ENCODE peak calls at places on chromosomes 2 and 18, in seven cellular contexts. V, G, T, S, K, I and X are unnamed samples. For H3K4me1, the result is how much of the 10 kb centered on the place peaks cover.

GRCh38 chr18:12531747-12532146 is 124.0 kb downstream of the PRELID3A start:
- DNase-seq in K (no peak), I (no peak), V (no peak), T (no peak), G (no peak), S (no peak), X (no peak)

GRCh38 chr2:240269380-240269779 is 128.9 kb upstream of the OTOS start:
- DNase-seq in G (no peak), I (no peak), V (peak), S (no peak), T (no peak), K (no peak), X (no peak)

GRCh38 chr18:3458952-3459853 is 9.2 kb downstream of the TGIF1 start:
- DNase-seq in V (no peak), I (no peak), G (no peak), K (peak), T (peak), S (peak), X (no peak)

GRCh38 chr2:11753886-11754704 is 7.7 kb downstream of the LPIN1 start:
- DNase-seq in T (peak), K (peak), V (no peak), S (peak), I (no peak), G (peak), X (no peak)

GRCh38 chr18:22883189-22883588 is 49.9 kb upstream of the RBBP8 start:
- DNase-seq in I (no peak), K (no peak), G (no peak), T (no peak), V (no peak), S (no peak), X (no peak)

GRCh38 chr2:160650196-160651108 is 156.8 kb upstream of the RBMS1 start:
- DNase-seq in K (no peak), I (no peak), T (no peak), S (no peak), G (no peak), V (no peak), X (no peak)

GRCh38 chr2:59389240-59389639 is 1148.1 kb upstream of the FANCL start:
- DNase-seq in V (no peak), G (no peak), S (no peak), I (no peak), K (peak), T (no peak), X (no peak)

GRCh38 chr18:29003194-29003593 is 826.3 kb upstream of the CDH2 start:
- DNase-seq in S (no peak), K (no peak), G (no peak), T (no peak), V (no peak), I (no peak), X (no peak)

GRCh38 chr2:150404147-150404546 is 83.3 kb downstream of the RND3 start:
- DNase-seq in K (no peak), G (no peak), V (no peak), T (no peak), S (no peak), I (no peak), X (no peak)

GRCh38 chr2:195633974-195634373 is 23.1 kb upstream of the SLC39A10 start:
- DNase-seq in T (no peak), G (no peak), K (no peak), S (no peak), I (no peak), V (no peak), X (no peak)

GRCh38 chr2:200509227-200509607 is 651 bp downstream of the KCTD18 start:
- DNase-seq in S (peak), G (no peak), K (peak), I (no peak), V (no peak), T (no peak), X (no peak)

GRCh38 chr18:63161728-63162195 is 157.8 kb downstream of the BCL2 start:
- DNase-seq in I (no peak), S (peak), V (peak), T (peak), K (peak), G (peak), X (no peak)

GRCh38 chr2:70381235-70381634 is 79.4 kb upstream of the FAM136A start:
- DNase-seq in G (no peak), K (no peak), T (peak), I (no peak), S (no peak), V (no peak), X (no peak)

GRCh38 chr2:164840930-164841718 is 499 bp downstream of the COBLL1 start:
- DNase-seq in T (peak), V (peak), G (peak), K (peak), I (no peak), S (peak), X (no peak)

GRCh38 chr2:196331143-196331542 is 159.8 kb upstream of the STK17B start:
- DNase-seq in S (peak), T (peak), I (no peak), K (peak), G (no peak), V (no peak), X (no peak)

GRCh38 chr2:191228861-191229260 is 16.3 kb upstream of the MYO1B start:
- DNase-seq in I (no peak), S (no peak), G (no peak), V (peak), K (no peak), T (no peak), X (no peak)

GRCh38 chr2:196252408-196253114 is 81.2 kb upstream of the STK17B start:
- DNase-seq in K (no peak), V (no peak), G (no peak), I (no peak), S (no peak), T (peak), X (no peak)

GRCh38 chr18:331231-331771 is 63.5 kb upstream of the THOC1 start:
- DNase-seq in I (no peak), K (no peak), S (peak), V (no peak), G (no peak), T (peak), X (no peak)

GRCh38 chr2:45009928-45010705 is 865 bp upstream of the SIX2 start:
- DNase-seq in V (peak), K (peak), S (peak), I (no peak), G (peak), T (peak), X (peak)

GRCh38 chr18:9998330-9998729 is 84.5 kb downstream of the VAPA start:
- DNase-seq in K (no peak), I (no peak), V (no peak), G (no peak), T (no peak), S (no peak), X (no peak)

GRCh38 chr2:171158790-171159325 is 1.8 kb downstream of the TLK1 start:
- DNase-seq in T (no peak), I (no peak), G (no peak), S (no peak), K (no peak), V (no peak), X (no peak)

GRCh38 chr18:26405190-26405781 is 143.1 kb downstream of the KCTD1 start:
- DNase-seq in K (peak), S (peak), G (no peak), I (no peak), V (no peak), T (peak), X (no peak)

GRCh38 chr2:85999131-85999831 is 106.4 kb downstream of the POLR1A start:
- DNase-seq in I (no peak), V (no peak), K (no peak), T (no peak), S (peak), G (peak), X (no peak)

GRCh38 chr2:230135126-230135525 is 66.4 kb upstream of the SLC16A14 start:
- DNase-seq in K (no peak), I (no peak), G (no peak), T (no peak), S (no peak), V (no peak), X (no peak)

GRCh38 chr2:151374426-151374825 is 17.0 kb downstream of the TNFAIP6 start:
- DNase-seq in T (peak), V (no peak), I (no peak), K (peak), G (no peak), S (peak), X (no peak)

GRCh38 chr2:167134381-167135072 is 246.2 kb downstream of the XIRP2 start:
- DNase-seq in T (peak), V (no peak), S (peak), G (no peak), K (peak), I (no peak), X (no peak)

GRCh38 chr2:64177315-64177714 is 33.1 kb upstream of the PELI1 start:
- DNase-seq in I (no peak), V (no peak), T (peak), G (no peak), S (peak), K (no peak), X (peak)

GRCh38 chr18:41842886-41843285 is 112.1 kb upstream of the PIK3C3 start:
- DNase-seq in T (peak), S (peak), V (no peak), G (no peak), I (no peak), K (no peak), X (no peak)

GRCh38 chr18:31685097-31686082 is 1.0 kb upstream of the B4GALT6 start:
- DNase-seq in S (peak), G (peak), I (peak), K (peak), T (peak), V (peak), X (no peak)

GRCh38 chr18:31100598-31101147 is 1.5 kb downstream of the DSC2 start:
- DNase-seq in T (no peak), G (no peak), V (peak), S (peak), K (no peak), I (no peak), X (peak)

GRCh38 chr2:121778736-121779487 is 23.5 kb downstream of the TSN start:
- DNase-seq in S (no peak), V (no peak), I (no peak), G (no peak), K (no peak), T (peak), X (no peak)

GRCh38 chr18:896315-896714 is 8.4 kb upstream of the ADCYAP1 start:
- DNase-seq in S (no peak), T (no peak), I (no peak), G (no peak), K (no peak), V (no peak), X (no peak)

GRCh38 chr2:224220581-224221255 is 181.2 kb downstream of the FAM124B start:
- DNase-seq in I (no peak), G (no peak), S (no peak), V (no peak), K (peak), T (peak), X (no peak)

GRCh38 chr2:66574701-66575624 is 140.0 kb downstream of the MEIS1 start:
- DNase-seq in G (peak), I (no peak), V (peak), K (peak), T (peak), S (peak), X (no peak)

GRCh38 chr2:166944909-166945308 is 56.6 kb downstream of the XIRP2 start:
- DNase-seq in V (no peak), S (no peak), I (no peak), G (no peak), K (no peak), T (no peak), X (no peak)

GRCh38 chr18:68803371-68803770 is 5.5 kb downstream of the CCDC102B start:
- DNase-seq in S (peak), G (peak), I (no peak), T (peak), K (no peak), V (peak), X (peak)

GRCh38 chr2:47040662-47041061 is 114.4 kb downstream of the STPG4 start:
- DNase-seq in I (no peak), T (no peak), S (no peak), V (no peak), G (no peak), K (no peak), X (no peak)
- H3K4me1 ChIP-seq in I (under half), T (half or more), S (under half), V (half or more), G (under half), K (half or more), X (under half)

GRCh38 chr2:175676813-175677212 is 325.3 kb downstream of the LNPK start:
- DNase-seq in T (no peak), I (no peak), G (no peak), K (no peak), S (no peak), V (no peak), X (no peak)
- TF ChIP-seq CTCF in T (no peak), I (peak), G (no peak), K (no peak), S (no peak), V (no peak), X (no peak)

DNA sequence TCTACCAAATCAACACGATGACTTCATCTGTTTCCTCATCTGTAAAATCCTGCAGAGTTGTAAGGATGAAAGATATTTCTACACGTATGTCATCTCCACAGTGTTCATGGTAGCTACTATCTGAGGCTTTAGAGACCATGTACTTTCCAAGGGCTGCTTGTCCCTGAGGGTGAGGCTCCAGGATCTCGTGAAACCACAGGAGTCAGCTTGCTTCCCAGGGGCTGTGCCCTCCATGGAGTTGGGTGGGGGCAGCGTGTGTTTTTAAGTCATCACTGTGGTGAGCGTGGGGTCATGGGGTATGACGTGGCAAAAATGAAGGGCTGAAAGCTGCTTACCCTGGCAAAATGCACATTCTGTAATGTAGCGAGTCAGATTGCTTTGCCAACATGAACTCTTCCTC is 81.6 kb downstream of the ASAP2 start:
- DNase-seq in K (peak), G (peak), I (no peak), V (no peak), S (peak), T (peak), X (no peak)
- H3K4me1 ChIP-seq in K (half or more), G (under half), I (under half), V (under half), S (under half), T (under half), X (under half)

GRCh38 chr2:208256192-208256782 is 1.4 kb upstream of the IDH1 start:
- DNase-seq in S (no peak), I (no peak), K (peak), T (no peak), V (no peak), G (no peak), X (no peak)
- TF ChIP-seq CTCF in S (peak), I (peak), K (peak), T (no peak), V (no peak), G (no peak), X (no peak)

GRCh38 chr2:96537734-96538486 is 1.4 kb downstream of the ARID5A start:
- DNase-seq in I (no peak), K (no peak), G (no peak), V (peak), S (no peak), T (no peak), X (no peak)

GRCh38 chr2:96538487-96539214 is 2.1 kb downstream of the ARID5A start:
- DNase-seq in T (peak), I (peak), S (peak), K (no peak), G (peak), V (peak), X (peak)

GRCh38 chr2:96540136-96540535 is 3.6 kb downstream of the ARID5A start:
- DNase-seq in K (no peak), G (no peak), I (no peak), V (peak), T (peak), S (no peak), X (no peak)

GRCh38 chr2:96541326-96541725 is 4.8 kb downstream of the ARID5A start:
- DNase-seq in K (no peak), V (no peak), G (no peak), T (no peak), I (no peak), S (no peak), X (no peak)

DNA sequence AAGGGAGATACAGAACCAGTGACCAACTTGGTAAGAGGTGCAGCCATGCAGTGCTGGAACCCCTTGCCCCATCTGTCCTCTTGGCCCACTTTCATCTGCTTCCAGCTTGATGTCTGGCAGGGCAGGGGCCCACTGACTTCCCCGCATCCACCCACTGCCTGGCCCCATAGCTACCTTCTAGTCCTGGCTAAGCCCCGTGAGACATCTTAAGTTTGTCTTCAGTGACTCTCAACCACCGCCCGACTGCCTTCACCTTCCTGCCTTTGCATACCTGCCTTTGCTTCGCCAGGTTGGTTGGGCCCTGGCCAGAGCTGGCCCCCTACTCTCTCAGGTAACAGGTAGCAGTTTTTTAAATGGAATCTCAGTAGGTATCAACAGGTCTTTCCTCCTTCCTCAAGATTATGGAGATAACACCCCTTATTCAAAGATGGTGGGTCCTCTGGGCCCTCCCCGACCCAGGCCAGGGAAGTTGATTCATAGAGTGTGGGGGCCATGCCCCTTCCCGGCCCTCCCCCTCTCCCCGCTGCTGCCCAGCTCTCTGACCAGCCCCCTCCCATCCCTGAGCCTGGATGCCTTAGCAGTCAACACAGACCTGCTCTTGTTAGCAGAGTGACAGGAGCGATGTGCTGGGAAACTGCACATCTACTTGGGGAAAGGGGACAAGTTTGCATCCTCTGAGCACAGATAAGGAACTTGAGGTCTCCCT is 2.8 kb downstream of the ARID5A start:
- DNase-seq in K (no peak), G (no peak), S (no peak), T (no peak), I (no peak), V (peak), X (no peak)
- H3K4me1 ChIP-seq in K (under half), G (under half), S (under half), T (under half), I (under half), V (half or more), X (under half)

GRCh38 chr2:209459359-209459758 is 35.5 kb downstream of the MAP2 start:
- DNase-seq in V (no peak), S (no peak), T (no peak), I (no peak), G (no peak), K (no peak), X (no peak)
- TF ChIP-seq CTCF in V (no peak), S (no peak), T (no peak), I (no peak), G (no peak), K (no peak), X (no peak)

DNA sequence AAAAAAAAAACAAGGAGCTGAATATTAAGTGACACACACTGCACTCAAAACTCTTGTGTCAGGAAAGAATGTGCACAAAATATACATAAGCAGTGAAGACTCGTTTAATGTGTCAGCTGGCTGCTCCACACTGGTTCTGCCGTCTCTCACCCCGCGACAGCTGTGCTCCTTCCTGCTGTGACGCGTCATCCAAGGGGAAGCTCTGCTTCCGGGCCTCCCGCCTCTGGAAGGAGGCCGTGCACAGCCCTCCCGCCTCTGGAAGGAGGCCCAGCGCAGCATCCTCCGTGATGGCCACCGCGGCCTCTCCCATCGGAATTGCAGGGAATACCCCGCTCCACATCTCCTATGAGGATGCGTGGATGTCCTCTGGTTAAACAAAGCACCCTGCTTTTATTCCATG is 151.0 kb downstream of the HDAC4 start:
- DNase-seq in I (no peak), K (no peak), S (peak), T (peak), V (peak), G (peak), X (no peak)
- H3K4me1 ChIP-seq in I (under half), K (under half), S (under half), T (under half), V (half or more), G (under half), X (under half)

GRCh38 chr2:74864728-74865722 is 31.1 kb downstream of the HK2 start:
- DNase-seq in S (peak), G (no peak), I (no peak), V (peak), T (peak), K (no peak), X (no peak)
- TF ChIP-seq CTCF in S (peak), G (no peak), I (peak), V (no peak), T (no peak), K (no peak), X (no peak)

DNA sequence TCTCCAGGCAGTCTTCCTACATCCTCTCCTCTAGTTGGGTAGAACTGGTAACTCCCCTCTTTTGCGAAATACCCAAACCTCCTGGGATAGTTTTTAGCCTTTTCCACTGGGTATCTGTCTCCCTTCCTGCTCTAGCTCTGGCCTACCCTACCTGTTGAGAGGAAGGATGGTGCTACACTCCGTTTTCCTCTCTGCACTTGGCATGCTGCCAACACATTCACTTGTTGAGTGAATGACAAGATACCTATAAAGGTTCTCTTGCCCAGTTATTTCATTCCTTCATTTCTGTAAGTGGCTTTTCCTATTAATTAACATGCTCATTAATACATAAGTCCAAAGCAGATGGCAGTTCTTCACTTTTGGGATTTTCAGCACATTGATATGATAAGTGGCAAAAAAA is 293.8 kb downstream of the CNTNAP5 start:
- DNase-seq in V (no peak), T (no peak), S (no peak), I (no peak), G (no peak), K (no peak), X (no peak)
- H3K4me1 ChIP-seq in V (under half), T (under half), S (under half), I (under half), G (under half), K (under half), X (under half)

DNA sequence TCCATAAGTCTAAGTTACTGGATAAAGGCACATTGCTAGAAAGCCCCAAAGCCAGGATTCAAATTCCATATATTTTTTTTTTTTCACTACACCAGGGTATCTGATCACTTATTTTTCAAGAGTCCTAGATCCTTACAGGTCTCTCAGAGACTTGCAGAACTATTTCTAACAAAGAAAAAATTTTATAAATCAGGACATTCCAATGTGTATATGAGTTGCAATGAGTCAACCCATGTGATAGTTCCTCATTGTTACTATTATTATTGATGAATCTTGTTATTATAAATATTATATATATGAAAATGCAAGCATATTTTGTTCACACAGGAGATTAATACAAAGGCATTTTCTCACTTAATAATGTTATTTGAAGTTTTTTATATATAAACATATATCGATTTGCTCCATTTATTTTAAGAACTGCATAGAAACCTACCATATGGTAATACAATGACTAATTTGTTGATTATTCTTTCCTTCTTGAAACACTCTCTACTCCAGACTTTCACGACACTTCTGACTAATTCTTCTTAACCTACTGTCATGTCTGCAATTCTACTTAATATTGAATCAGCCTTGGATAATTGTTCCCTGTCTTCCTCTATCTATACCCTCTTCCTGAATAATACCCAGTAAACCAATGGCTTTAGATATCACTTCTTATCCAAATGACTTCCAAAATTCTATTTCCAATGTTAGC is 968.4 kb upstream of the NRXN1 start:
- DNase-seq in V (no peak), T (peak), K (no peak), G (no peak), S (no peak), I (no peak), X (no peak)
- TF ChIP-seq CTCF in V (no peak), T (no peak), K (no peak), G (no peak), S (no peak), I (no peak), X (no peak)